ENCODE peak calls at places on chromosomes 7 and 10, in four cellular contexts. One of them, this sample, is unnamed.

GRCh38 chr7:158579662-158580646 is 7.7 kb downstream of the PTPRN2 start:
- DNase-seq in activated gamma-delta T cell treated with Interleukin-2 at 50 U/mL for 16 hours: no peak
- DNase-seq in NCI-H460: no peak
- DNase-seq in CD8-positive, alpha-beta memory T cell: no peak
- DNase-seq in this sample: no peak

GRCh38 chr7:9691286-9691685 is 1257.9 kb downstream of the NXPH1 start:
- DNase-seq in activated gamma-delta T cell treated with Interleukin-2 at 50 U/mL for 16 hours: no peak
- DNase-seq in NCI-H460: no peak
- DNase-seq in CD8-positive, alpha-beta memory T cell: no peak
- DNase-seq in this sample: no peak

GRCh38 chr7:1232623-1233327 is at the start of gene UNCX:
- DNase-seq in activated gamma-delta T cell treated with Interleukin-2 at 50 U/mL for 16 hours: no peak
- DNase-seq in NCI-H460: no peak
- DNase-seq in CD8-positive, alpha-beta memory T cell: no peak
- DNase-seq in this sample: peak

GRCh38 chr10:32979041-32979440 is 21.0 kb upstream of the ITGB1 start:
- DNase-seq in activated gamma-delta T cell treated with Interleukin-2 at 50 U/mL for 16 hours: no peak
- DNase-seq in NCI-H460: no peak
- DNase-seq in CD8-positive, alpha-beta memory T cell: no peak
- DNase-seq in this sample: no peak

GRCh38 chr10:98038333-98038732 is 7.9 kb upstream of the CRTAC1 start:
- DNase-seq in activated gamma-delta T cell treated with Interleukin-2 at 50 U/mL for 16 hours: no peak
- DNase-seq in NCI-H460: no peak
- DNase-seq in CD8-positive, alpha-beta memory T cell: no peak
- DNase-seq in this sample: no peak

GRCh38 chr10:80662429-80663211 is 124.9 kb downstream of the SH2D4B start:
- DNase-seq in activated gamma-delta T cell treated with Interleukin-2 at 50 U/mL for 16 hours: peak
- DNase-seq in NCI-H460: peak
- DNase-seq in CD8-positive, alpha-beta memory T cell: peak
- DNase-seq in this sample: peak

GRCh38 chr10:55668326-55668922 is 692.6 kb downstream of the ZWINT start:
- DNase-seq in activated gamma-delta T cell treated with Interleukin-2 at 50 U/mL for 16 hours: no peak
- DNase-seq in NCI-H460: peak
- DNase-seq in CD8-positive, alpha-beta memory T cell: no peak
- DNase-seq in this sample: no peak

GRCh38 chr7:41861642-41862041 is 158.8 kb upstream of the INHBA start:
- DNase-seq in activated gamma-delta T cell treated with Interleukin-2 at 50 U/mL for 16 hours: no peak
- DNase-seq in NCI-H460: no peak
- DNase-seq in CD8-positive, alpha-beta memory T cell: no peak
- DNase-seq in this sample: no peak

GRCh38 chr10:110324201-110324804 is 19.6 kb upstream of the SMNDC1 start:
- DNase-seq in activated gamma-delta T cell treated with Interleukin-2 at 50 U/mL for 16 hours: no peak
- DNase-seq in NCI-H460: no peak
- DNase-seq in CD8-positive, alpha-beta memory T cell: no peak
- DNase-seq in this sample: no peak